ENCODE peak calls at places on chromosome 22, in seven cellular contexts. H, L, T, S, R, N and Y are unnamed samples.

GRCh38 chr22:50305658-50306566 is 1.5 kb downstream of the PLXNB2 start:
- DNase-seq in H (peak; percentile 96), L (no peak), T (no peak), S (peak; percentile 29), R (peak; percentile 39), N (no peak), Y (peak; percentile 52)

GRCh38 chr22:23622634-23623033 is 9.5 kb downstream of the DRICH1 start:
- DNase-seq in H (peak; percentile 17), L (no peak), T (no peak), S (no peak), R (no peak), N (no peak), Y (no peak)

GRCh38 chr22:28989035-28989464 is 72.6 kb downstream of the C22orf31 start:
- DNase-seq in H (no peak), L (no peak), T (no peak), S (no peak), R (peak; percentile 45), N (no peak), Y (no peak)

GRCh38 chr22:42073568-42074152 is 388 bp upstream of the PHETA2 start:
- DNase-seq in H (no peak), L (no peak), T (no peak), S (no peak), R (no peak), N (no peak), Y (no peak)

GRCh38 chr22:48423481-48423901 is 1404.2 kb downstream of the BRD1 start:
- DNase-seq in H (no peak), L (no peak), T (no peak), S (no peak), R (no peak), N (no peak), Y (no peak)

GRCh38 chr22:30832407-30832987 is 136.1 kb downstream of the MORC2 start:
- DNase-seq in H (no peak), L (no peak), T (no peak), S (no peak), R (no peak), N (no peak), Y (no peak)

GRCh38 chr22:20606041-20606783 is 98.8 kb downstream of the MED15 start:
- DNase-seq in H (peak; percentile 46), L (peak; percentile 38), T (peak; percentile 41), S (peak; percentile 74), R (peak; percentile 21), N (peak; percentile 76), Y (peak; percentile 68)

GRCh38 chr22:40178417-40179409 is 988 bp downstream of the TNRC6B start:
- DNase-seq in H (peak; percentile 10), L (peak; percentile 37), T (no peak), S (peak; percentile 22), R (peak; percentile 50), N (peak; percentile 49), Y (peak; percentile 20)

GRCh38 chr22:17205432-17205831 is 13.8 kb downstream of the ADA2 start:
- DNase-seq in H (no peak), L (no peak), T (no peak), S (no peak), R (no peak), N (no peak), Y (no peak)

GRCh38 chr22:46684706-46685105 is 53.3 kb downstream of the CERK start:
- DNase-seq in H (no peak), L (peak; percentile 88), T (peak; percentile 74), S (no peak), R (no peak), N (no peak), Y (peak; percentile 86)

GRCh38 chr22:23773247-23774113 is 831 bp downstream of the MMP11 start:
- DNase-seq in H (no peak), L (no peak), T (no peak), S (no peak), R (no peak), N (no peak), Y (no peak)

GRCh38 chr22:38706101-38706884 is 549 bp downstream of the GTPBP1 start:
- DNase-seq in H (no peak), L (peak; percentile 42), T (no peak), S (peak; percentile 52), R (no peak), N (peak; percentile 64), Y (peak; percentile 49)

GRCh38 chr22:50186181-50186731 is 543 bp downstream of the TRABD start:
- DNase-seq in H (no peak), L (no peak), T (no peak), S (no peak), R (no peak), N (peak; percentile 59), Y (no peak)

GRCh38 chr22:35482974-35483373 is 57.7 kb upstream of the RASD2 start:
- DNase-seq in H (no peak), L (no peak), T (no peak), S (no peak), R (no peak), N (no peak), Y (no peak)

GRCh38 chr22:29848115-29848514 is 10.0 kb upstream of the ASCC2 start:
- DNase-seq in H (no peak), L (no peak), T (no peak), S (no peak), R (no peak), N (no peak), Y (no peak)

GRCh38 chr22:40200795-40201194 is 23.1 kb downstream of the TNRC6B start:
- DNase-seq in H (no peak), L (no peak), T (no peak), S (no peak), R (peak; percentile 75), N (no peak), Y (no peak)

GRCh38 chr22:49826603-49827306 is 918 bp downstream of the BRD1 start:
- DNase-seq in H (no peak), L (peak; percentile 42), T (no peak), S (peak; percentile 41), R (peak; percentile 27), N (peak; percentile 71), Y (peak; percentile 28)

GRCh38 chr22:23240639-23241389 is 60.5 kb downstream of the BCR start:
- DNase-seq in H (no peak), L (no peak), T (peak; percentile 16), S (no peak), R (no peak), N (no peak), Y (peak; percentile 40)

GRCh38 chr22:37172266-37173245 is 15.5 kb downstream of the C1QTNF6 start:
- DNase-seq in H (no peak), L (no peak), T (no peak), S (no peak), R (no peak), N (peak; percentile 19), Y (no peak)

GRCh38 chr22:36768141-36768540 is 7.8 kb downstream of the IFT27 start:
- DNase-seq in H (no peak), L (no peak), T (no peak), S (no peak), R (no peak), N (no peak), Y (no peak)

GRCh38 chr22:46084943-46085830 is 65.1 kb upstream of the PPARA start:
- DNase-seq in H (no peak), L (no peak), T (no peak), S (no peak), R (peak; percentile 83), N (no peak), Y (no peak)

GRCh38 chr22:20238567-20239062 is 29.5 kb downstream of the RTN4R start:
- DNase-seq in H (peak; percentile 69), L (peak; percentile 39), T (peak; percentile 48), S (peak; percentile 66), R (no peak), N (peak; percentile 77), Y (peak; percentile 88)

GRCh38 chr22:46250035-46250782 is at the start of gene CDPF1:
- DNase-seq in H (peak; percentile 83), L (peak; percentile 93), T (peak; percentile 89), S (peak; percentile 91), R (peak; percentile 88), N (peak; percentile 93), Y (peak; percentile 94)

GRCh38 chr22:22179858-22180257 is 64.7 kb upstream of the VPREB1 start:
- DNase-seq in H (no peak), L (no peak), T (no peak), S (no peak), R (no peak), N (no peak), Y (no peak)

GRCh38 chr22:44493206-44493605 is 4.8 kb downstream of the RTL6 start:
- DNase-seq in H (no peak), L (no peak), T (no peak), S (no peak), R (no peak), N (no peak), Y (no peak)

GRCh38 chr22:48393041-48393370 is 1434.7 kb downstream of the BRD1 start:
- DNase-seq in H (no peak), L (no peak), T (no peak), S (no peak), R (no peak), N (no peak), Y (no peak)

GRCh38 chr22:50683994-50684371 is 11.4 kb downstream of the SHANK3 start:
- DNase-seq in H (no peak), L (no peak), T (no peak), S (no peak), R (no peak), N (no peak), Y (no peak)

GRCh38 chr22:26330971-26331625 is 98.0 kb upstream of the ASPHD2 start:
- DNase-seq in H (peak; percentile 43), L (peak; percentile 49), T (peak; percentile 43), S (peak; percentile 63), R (no peak), N (peak; percentile 52), Y (peak; percentile 80)

GRCh38 chr22:47201186-47201995 is 438.9 kb downstream of the TBC1D22A start:
- DNase-seq in H (no peak), L (no peak), T (no peak), S (no peak), R (no peak), N (no peak), Y (no peak)

GRCh38 chr22:20305894-20306645 is 13.8 kb downstream of the DGCR6L start:
- DNase-seq in H (no peak), L (no peak), T (no peak), S (no peak), R (no peak), N (no peak), Y (no peak)

GRCh38 chr22:23394525-23395326 is 185.4 kb downstream of the IGLL1 start:
- DNase-seq in H (no peak), L (no peak), T (no peak), S (no peak), R (no peak), N (no peak), Y (no peak)

GRCh38 chr22:46122511-46122971 is 27.8 kb upstream of the PPARA start:
- DNase-seq in H (peak; percentile 85), L (peak; percentile 52), T (peak; percentile 47), S (peak; percentile 84), R (no peak), N (peak; percentile 82), Y (peak; percentile 81)

GRCh38 chr22:49911881-49912625 is 6.2 kb downstream of the ALG12 start:
- DNase-seq in H (no peak), L (no peak), T (no peak), S (no peak), R (no peak), N (no peak), Y (no peak)

GRCh38 chr22:46085831-46086576 is 64.3 kb upstream of the PPARA start:
- DNase-seq in H (no peak), L (no peak), T (no peak), S (no peak), R (no peak), N (no peak), Y (no peak)

GRCh38 chr22:37985050-37985585 is 763 bp upstream of the SOX10 start:
- DNase-seq in H (no peak), L (no peak), T (no peak), S (no peak), R (no peak), N (no peak), Y (no peak)